ENCODE peak calls at places on chromosomes 6 and 20, in seven cellular contexts. Z, B, S, N, F, U and Q are unnamed samples.

GRCh38 chr20:7285918-7286556 is 518.6 kb downstream of the BMP2 start:
- DNase-seq in F (peak), B (no peak), S (peak), Z (peak), N (peak), U (peak), Q (peak)

GRCh38 chr6:4350571-4351505 is 215.5 kb upstream of the ECI2 start:
- DNase-seq in F (no peak), N (no peak), U (peak), B (no peak), Z (no peak), S (no peak), Q (no peak)

GRCh38 chr6:161104966-161105365 is 113.4 kb downstream of the MAP3K4 start:
- DNase-seq in B (no peak), Z (no peak), S (no peak), F (no peak), N (no peak), U (no peak), Q (no peak)

GRCh38 chr20:44342240-44342639 is 5.4 kb downstream of the R3HDML start:
- DNase-seq in U (no peak), B (no peak), F (no peak), N (no peak), S (no peak), Z (no peak), Q (no peak)

GRCh38 chr6:14910692-14911547 is 334.9 kb upstream of the JARID2 start:
- DNase-seq in Z (peak), F (peak), B (peak), N (no peak), S (no peak), U (peak), Q (no peak)

GRCh38 chr6:5937516-5937915 is 69.2 kb downstream of the NRN1 start:
- DNase-seq in U (no peak), S (no peak), Z (no peak), F (no peak), N (peak), B (no peak), Q (no peak)

GRCh38 chr6:106114492-106114891 is 28.4 kb downstream of the PRDM1 start:
- DNase-seq in N (no peak), B (no peak), Z (no peak), S (no peak), F (no peak), U (no peak), Q (no peak)

GRCh38 chr6:125232466-125232865 is 69.3 kb downstream of the HDDC2 start:
- DNase-seq in Z (no peak), S (no peak), B (no peak), U (no peak), F (no peak), N (no peak), Q (no peak)

GRCh38 chr6:82836022-82836575 is 229.5 kb downstream of the UBE3D start:
- DNase-seq in N (no peak), F (no peak), S (no peak), Z (no peak), U (no peak), B (no peak), Q (no peak)

GRCh38 chr6:129306826-129307225 is 403.2 kb downstream of the ARHGAP18 start:
- DNase-seq in N (no peak), Z (no peak), S (no peak), B (no peak), U (no peak), F (no peak), Q (no peak)

GRCh38 chr20:46673394-46674252 is 15.6 kb downstream of the TP53RK start:
- DNase-seq in U (no peak), Z (no peak), N (no peak), S (no peak), F (no peak), B (no peak), Q (no peak)

GRCh38 chr6:106136172-106136571 is 50.0 kb downstream of the PRDM1 start:
- DNase-seq in N (no peak), F (no peak), B (no peak), Z (no peak), U (no peak), S (no peak), Q (no peak)

GRCh38 chr6:105430685-105431084 is 27.8 kb upstream of the PREP start:
- DNase-seq in B (no peak), N (no peak), S (no peak), U (no peak), F (no peak), Z (no peak), Q (no peak)

GRCh38 chr6:332671-333070 is 40.4 kb downstream of the DUSP22 start:
- DNase-seq in U (no peak), Z (peak), S (no peak), F (no peak), B (no peak), N (peak), Q (no peak)

GRCh38 chr20:53845980-53846379 is 224.4 kb downstream of the BCAS1 start:
- DNase-seq in F (no peak), S (no peak), N (no peak), Z (no peak), B (no peak), U (no peak), Q (no peak)

GRCh38 chr20:10708342-10709185 is 34.8 kb upstream of the JAG1 start:
- DNase-seq in S (no peak), F (no peak), B (no peak), N (no peak), Z (no peak), U (no peak), Q (no peak)

GRCh38 chr6:127641905-127642304 is 64.9 kb downstream of the C6orf58 start:
- DNase-seq in F (no peak), S (peak), N (no peak), B (no peak), Z (peak), U (no peak), Q (peak)

GRCh38 chr6:21149460-21149859 is 444.1 kb upstream of the SOX4 start:
- DNase-seq in Z (no peak), B (no peak), N (no peak), F (no peak), S (no peak), U (no peak), Q (no peak)

GRCh38 chr6:9295641-9296040 is 860.3 kb upstream of the SLC35B3 start:
- DNase-seq in S (no peak), Z (no peak), F (no peak), B (no peak), N (no peak), U (no peak), Q (no peak)

GRCh38 chr20:15100506-15101160 is 763.2 kb upstream of the FLRT3 start:
- DNase-seq in Z (no peak), S (no peak), N (no peak), F (no peak), B (no peak), U (no peak), Q (no peak)

GRCh38 chr6:112296694-112297093 is 42.3 kb upstream of the LAMA4 start:
- DNase-seq in U (no peak), Z (no peak), S (no peak), F (no peak), B (no peak), N (no peak), Q (no peak)

GRCh38 chr6:138005846-138006245 is 101.4 kb downstream of the PERP start:
- DNase-seq in S (no peak), B (no peak), U (no peak), N (no peak), F (no peak), Z (no peak), Q (no peak)

GRCh38 chr6:5030596-5031136 is 26.8 kb upstream of the RPP40 start:
- DNase-seq in S (peak), B (peak), U (peak), Z (peak), N (peak), F (peak), Q (peak)

GRCh38 chr6:88473622-88474021 is 307.5 kb upstream of the CNR1 start:
- DNase-seq in S (no peak), N (no peak), B (no peak), Z (no peak), U (no peak), F (no peak), Q (no peak)

GRCh38 chr6:26613717-26614683 is 17.2 kb downstream of the ABT1 start:
- DNase-seq in F (no peak), U (no peak), Z (no peak), B (peak), S (no peak), N (no peak), Q (no peak)

GRCh38 chr6:166572370-166573261 is 13.9 kb downstream of the RAMACL start:
- DNase-seq in U (no peak), S (no peak), Z (peak), B (no peak), F (no peak), N (no peak), Q (no peak)

GRCh38 chr20:5674176-5674660 is 76.0 kb upstream of the SHLD1 start:
- DNase-seq in F (no peak), B (no peak), S (no peak), U (no peak), Z (peak), N (no peak), Q (no peak)

GRCh38 chr6:118705799-118706481 is 54.5 kb upstream of the CEP85L start:
- DNase-seq in F (no peak), B (no peak), N (no peak), U (no peak), S (no peak), Z (peak), Q (no peak)

GRCh38 chr20:63829943-63830820 is 882 bp downstream of the ZBTB46 start:
- DNase-seq in N (peak), U (peak), S (no peak), B (no peak), F (no peak), Z (peak), Q (no peak)

GRCh38 chr6:7903673-7904072 is 6.9 kb downstream of the TXNDC5 start:
- DNase-seq in F (no peak), S (no peak), U (no peak), B (no peak), N (no peak), Z (no peak), Q (no peak)

GRCh38 chr6:156282087-156282486 is 495.1 kb upstream of the ARID1B start:
- DNase-seq in U (no peak), N (no peak), F (no peak), Z (no peak), S (no peak), B (no peak), Q (no peak)

GRCh38 chr6:36117639-36118549 is 12.4 kb upstream of the MAPK13 start:
- DNase-seq in U (no peak), F (no peak), S (no peak), Z (no peak), N (no peak), B (no peak), Q (no peak)

GRCh38 chr20:37808752-37809070 is 94.2 kb upstream of the VSTM2L start:
- DNase-seq in S (no peak), Z (no peak), N (no peak), B (no peak), F (no peak), U (no peak), Q (no peak)

GRCh38 chr20:37807491-37807890 is 95.4 kb upstream of the VSTM2L start:
- DNase-seq in B (no peak), F (no peak), N (no peak), S (no peak), Z (peak), U (no peak), Q (no peak)

GRCh38 chr20:37804584-37805566 is 98.1 kb upstream of the VSTM2L start:
- DNase-seq in S (no peak), B (no peak), Z (peak), N (peak), U (no peak), F (no peak), Q (no peak)

GRCh38 chr20:37810027-37810426 is 92.9 kb upstream of the VSTM2L start:
- DNase-seq in F (no peak), S (no peak), Z (no peak), U (no peak), N (no peak), B (no peak), Q (no peak)

DNA sequence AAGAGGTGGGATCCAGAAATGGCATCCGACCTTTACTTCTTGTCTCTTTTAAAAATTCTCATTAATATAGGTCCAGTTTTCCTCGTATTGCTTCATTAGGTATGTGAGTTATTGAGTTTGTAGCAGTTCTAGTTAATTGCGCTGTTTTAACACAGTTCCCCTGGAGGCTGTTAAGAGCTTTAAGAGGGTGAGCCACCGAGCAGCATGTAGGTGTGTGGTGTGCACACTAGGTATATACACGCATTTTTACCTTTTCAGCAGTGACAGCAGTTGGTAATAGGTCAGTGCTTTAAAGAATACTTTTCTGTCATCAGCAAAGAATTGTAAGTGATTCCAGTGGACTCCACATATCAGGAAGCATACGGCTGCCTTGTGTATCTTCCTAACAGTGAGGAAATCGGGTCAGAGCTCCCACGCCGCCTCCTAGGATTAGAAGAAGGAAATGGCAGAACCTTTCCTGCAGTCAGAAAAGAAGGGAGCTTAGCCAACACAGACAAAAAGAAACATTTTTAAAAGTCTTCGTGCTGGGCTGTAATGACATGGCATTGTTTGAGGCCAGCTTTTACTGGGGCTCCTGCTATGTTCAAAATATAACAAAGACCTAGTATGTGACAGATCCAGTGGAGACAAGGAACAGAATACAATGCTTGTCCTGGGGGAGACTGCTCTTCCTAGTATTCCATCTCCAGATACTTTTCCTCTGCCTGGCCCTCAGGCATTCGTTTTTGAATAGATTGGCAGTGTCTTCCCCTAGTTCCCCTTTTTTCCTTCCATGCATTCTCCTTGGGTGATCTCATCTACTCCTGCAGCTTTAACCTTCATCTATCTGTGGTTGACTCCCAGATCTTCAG is 94.8 kb upstream of the VSTM2L start:
- DNase-seq in B (no peak), Z (peak), S (no peak), F (no peak), N (no peak), U (no peak), Q (no peak)
- TF ChIP-seq CTCF in B (no peak), Z (no peak), S (no peak), F (no peak), N (no peak), U (no peak), Q (no peak)

GRCh38 chr6:45900808-45901752 is 114.6 kb downstream of the CLIC5 start:
- DNase-seq in Z (no peak), B (no peak), S (no peak), F (no peak), N (no peak), U (no peak), Q (no peak)
- TF ChIP-seq CTCF in Z (no peak), B (no peak), S (no peak), F (no peak), N (no peak), U (no peak), Q (no peak)

GRCh38 chr6:84428300-84428907 is 201.0 kb upstream of the CEP162 start:
- DNase-seq in F (peak), S (peak), U (peak), Z (peak), N (peak), B (no peak), Q (peak)
- TF ChIP-seq CTCF in F (peak), S (peak), U (peak), Z (peak), N (peak), B (no peak), Q (peak)

DNA sequence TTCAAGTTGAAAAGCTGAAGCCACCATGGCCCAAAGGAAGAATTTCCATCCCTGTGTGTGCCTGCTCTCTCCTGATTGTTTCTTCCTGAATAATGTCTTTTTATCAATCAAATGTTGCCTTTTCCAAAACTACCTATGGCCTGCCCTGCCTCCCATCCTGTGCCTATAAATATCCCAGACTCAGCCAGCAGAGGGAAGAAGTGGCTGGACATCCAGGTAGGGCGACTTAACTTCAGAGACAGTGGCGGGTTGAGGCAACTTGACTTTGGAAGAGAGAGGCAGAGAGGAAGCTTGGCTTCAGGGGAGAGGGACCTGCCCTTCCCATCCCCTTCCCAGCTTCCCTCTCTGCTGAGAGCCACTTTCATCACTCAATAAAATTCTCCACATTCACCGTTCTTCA is 133.0 kb downstream of the LCA5 start:
- DNase-seq in N (no peak), S (no peak), F (no peak), U (no peak), B (no peak), Z (no peak), Q (no peak)
- TF ChIP-seq CTCF in N (no peak), S (no peak), F (no peak), U (no peak), B (no peak), Z (no peak), Q (peak)

GRCh38 chr20:50470249-50470858 is 39.8 kb upstream of the PTPN1 start:
- DNase-seq in F (no peak), N (no peak), U (no peak), B (no peak), S (no peak), Z (no peak), Q (no peak)
- TF ChIP-seq CTCF in F (no peak), N (no peak), U (no peak), B (no peak), S (no peak), Z (no peak), Q (no peak)

GRCh38 chr20:12966468-12967085 is 42.2 kb upstream of the SPTLC3 start:
- DNase-seq in N (no peak), F (no peak), Z (peak), S (no peak), B (no peak), U (no peak), Q (no peak)
- TF ChIP-seq CTCF in N (peak), F (no peak), Z (no peak), S (peak), B (no peak), U (peak), Q (peak)

GRCh38 chr6:142945071-142945445 is at the start of gene HIVEP2:
- DNase-seq in U (peak), N (peak), F (peak), Z (peak), S (no peak), B (peak), Q (peak)
- TF ChIP-seq CTCF in U (no peak), N (no peak), F (no peak), Z (no peak), S (no peak), B (no peak), Q (no peak)

GRCh38 chr6:108604156-108604555 is 43.4 kb downstream of the FOXO3 start:
- DNase-seq in N (no peak), U (no peak), Z (no peak), B (no peak), S (no peak), F (no peak), Q (no peak)
- TF ChIP-seq CTCF in N (no peak), U (no peak), Z (no peak), B (no peak), S (no peak), F (no peak), Q (no peak)

GRCh38 chr20:21529863-21530262 is 16.0 kb upstream of the NKX2-2 start:
- DNase-seq in U (no peak), B (no peak), F (no peak), S (no peak), N (no peak), Z (no peak), Q (no peak)
- TF ChIP-seq CTCF in U (no peak), B (peak), F (no peak), S (peak), N (peak), Z (peak), Q (peak)

DNA sequence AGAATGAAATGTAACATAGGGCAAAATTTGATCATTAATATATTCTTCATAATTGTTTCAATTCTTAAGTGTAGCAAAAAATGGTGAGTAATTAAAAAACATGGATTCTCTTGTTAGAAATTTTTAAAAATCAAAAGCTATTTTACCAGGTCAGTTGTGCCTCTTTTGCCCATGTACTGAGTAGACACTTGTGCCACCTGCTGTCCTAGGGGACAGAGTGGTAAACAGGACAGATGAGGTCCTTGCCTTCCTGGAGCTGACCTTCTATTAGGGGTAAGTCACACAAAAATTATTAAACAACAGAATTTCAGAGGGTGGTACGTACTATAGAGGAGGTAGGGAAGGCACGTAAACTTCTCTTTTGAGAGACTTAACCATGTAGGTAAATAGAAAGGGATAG is 6.5 kb downstream of the RNF24 start:
- DNase-seq in Z (no peak), F (no peak), N (no peak), U (no peak), S (no peak), B (no peak), Q (no peak)
- TF ChIP-seq CTCF in Z (no peak), F (no peak), N (no peak), U (no peak), S (no peak), B (no peak), Q (no peak)